ENCODE peak calls at places on chromosomes 5 and 9, in four cellular contexts. Y, I, E and O are unnamed samples.

GRCh38 chr9:126435105-126435504 is 108.5 kb downstream of the MVB12B start:
- DNase-seq in Y (no peak), I (no peak), E (no peak), O (no peak)

GRCh38 chr9:121835581-121836381 is 184.3 kb downstream of the DAB2IP start:
- DNase-seq in Y (no peak), I (no peak), E (no peak), O (no peak)

GRCh38 chr5:178298283-178298807 is 65.7 kb upstream of the PHYKPL start:
- DNase-seq in Y (no peak), I (peak), E (no peak), O (no peak)

GRCh38 chr5:31811210-31811609 is 172.3 kb downstream of the PDZD2 start:
- DNase-seq in Y (no peak), I (no peak), E (no peak), O (no peak)

GRCh38 chr5:60196382-60197113 is 303.0 kb upstream of the PDE4D start:
- DNase-seq in Y (no peak), I (no peak), E (no peak), O (peak)

GRCh38 chr5:139952464-139953070 is 90.5 kb downstream of the NRG2 start:
- DNase-seq in Y (no peak), I (no peak), E (no peak), O (no peak)

GRCh38 chr9:88075966-88076285 is 62.3 kb downstream of the SPATA31C2 start:
- DNase-seq in Y (no peak), I (no peak), E (no peak), O (peak)

GRCh38 chr9:115231116-115231515 is 113.2 kb upstream of the TNC start:
- DNase-seq in Y (no peak), I (no peak), E (no peak), O (no peak)

GRCh38 chr9:87569008-87569908 is 71.6 kb downstream of the DAPK1 start:
- DNase-seq in Y (no peak), I (no peak), E (no peak), O (peak)

GRCh38 chr5:95895771-95896170 is 65.9 kb downstream of the ELL2 start:
- DNase-seq in Y (no peak), I (peak), E (no peak), O (no peak)

GRCh38 chr5:2403296-2403695 is 348.2 kb downstream of the IRX2 start:
- DNase-seq in Y (no peak), I (no peak), E (no peak), O (no peak)

GRCh38 chr5:179256229-179257189 is 88.8 kb downstream of the ADAMTS2 start:
- DNase-seq in Y (no peak), I (peak), E (no peak), O (no peak)

GRCh38 chr9:127970401-127971313 is 10.1 kb downstream of the EEIG1 start:
- DNase-seq in Y (peak), I (no peak), E (peak), O (no peak)

GRCh38 chr9:127396253-127396807 is 639 bp upstream of the SLC2A8 start:
- DNase-seq in Y (no peak), I (no peak), E (no peak), O (no peak)